ENCODE peak calls at places on chromosomes 5 and 9, in ten cellular contexts. Q, A, T, V, R, O, I, D, U and H are unnamed samples.

GRCh38 chr5:96734871-96735325 is 72.7 kb downstream of the CAST start:
- DNase-seq in Q (no peak), A (no peak), T (peak; percentile 84), V (no peak), R (no peak), O (peak; percentile 53), I (no peak), D (peak; percentile 42), U (peak; percentile 59), H (no peak)

GRCh38 chr9:133876144-133876543 is 116.0 kb downstream of the VAV2 start:
- DNase-seq in Q (no peak), A (no peak), T (peak; percentile 20), V (no peak), R (no peak), O (no peak), I (peak; percentile 52), D (no peak), U (no peak), H (no peak)

GRCh38 chr5:151054713-151055112 is 26.1 kb downstream of the TNIP1 start:
- DNase-seq in Q (no peak), A (no peak), T (no peak), V (no peak), R (no peak), O (no peak), I (no peak), D (no peak), U (no peak), H (no peak)

GRCh38 chr9:127524373-127524772 is 73.1 kb downstream of the LRSAM1 start:
- DNase-seq in Q (no peak), A (no peak), T (no peak), V (no peak), R (no peak), O (no peak), I (no peak), D (peak; percentile 95), U (no peak), H (no peak)

GRCh38 chr5:181231444-181231843 is 8.4 kb downstream of the TRIM41 start:
- DNase-seq in Q (no peak), A (no peak), T (no peak), V (no peak), R (no peak), O (no peak), I (no peak), D (no peak), U (no peak), H (no peak)

GRCh38 chr5:82522912-82523311 is 244.8 kb upstream of the RPS23 start:
- DNase-seq in Q (no peak), A (no peak), T (no peak), V (no peak), R (no peak), O (no peak), I (no peak), D (no peak), U (peak; percentile 32), H (no peak)

GRCh38 chr5:160508780-160509361 is 87.2 kb downstream of the PTTG1 start:
- DNase-seq in Q (peak; percentile 75), A (peak; percentile 28), T (peak; percentile 77), V (peak; percentile 49), R (no peak), O (peak; percentile 94), I (peak; percentile 37), D (peak; percentile 82), U (no peak), H (peak; percentile 70)

GRCh38 chr9:117188394-117188793 is 226.5 kb downstream of the ASTN2 start:
- DNase-seq in Q (no peak), A (no peak), T (no peak), V (no peak), R (no peak), O (no peak), I (no peak), D (no peak), U (no peak), H (no peak)

GRCh38 chr5:96942911-96943310 is 7.0 kb downstream of the LNPEP start:
- DNase-seq in Q (no peak), A (no peak), T (no peak), V (no peak), R (no peak), O (no peak), I (no peak), D (peak; percentile 76), U (no peak), H (no peak)

GRCh38 chr9:125493861-125494554 is 213.0 kb downstream of the MAPKAP1 start:
- DNase-seq in Q (no peak), A (no peak), T (no peak), V (no peak), R (no peak), O (peak; percentile 23), I (no peak), D (peak; percentile 70), U (no peak), H (no peak)

GRCh38 chr5:160269017-160269416 is 39.7 kb downstream of the FABP6 start:
- DNase-seq in Q (no peak), A (no peak), T (peak; percentile 51), V (peak; percentile 38), R (peak; percentile 46), O (peak; percentile 34), I (peak; percentile 92), D (peak; percentile 82), U (no peak), H (no peak)